ENCODE peak calls at places on chromosome 20, in nine cellular contexts. One of them, this sample, is unnamed.

GRCh38 chr20:46282669-46283068 is 25.6 kb downstream of the CDH22 start:
- DNase-seq in mesendoderm: no peak
- DNase-seq in A549: no peak
- DNase-seq in GM23248: no peak
- DNase-seq in hepatocyte: no peak
- DNase-seq in neuronal stem cell: peak; percentile 17
- DNase-seq in HepG2: no peak
- DNase-seq in mammary epithelial cell: no peak
- DNase-seq in PC-3: no peak
- DNase-seq in this sample: no peak

GRCh38 chr20:47674686-47675085 is 110.6 kb downstream of the SULF2 start:
- DNase-seq in mesendoderm: no peak
- DNase-seq in A549: no peak
- DNase-seq in GM23248: no peak
- DNase-seq in hepatocyte: no peak
- DNase-seq in neuronal stem cell: no peak
- DNase-seq in HepG2: no peak
- DNase-seq in mammary epithelial cell: no peak
- DNase-seq in PC-3: no peak
- DNase-seq in this sample: no peak

GRCh38 chr20:46202758-46203509 is 84.8 kb downstream of the CD40 start:
- DNase-seq in mesendoderm: no peak
- DNase-seq in A549: no peak
- DNase-seq in GM23248: peak; percentile 10
- DNase-seq in hepatocyte: no peak
- DNase-seq in neuronal stem cell: no peak
- DNase-seq in HepG2: no peak
- DNase-seq in mammary epithelial cell: no peak
- DNase-seq in PC-3: no peak
- DNase-seq in this sample: no peak

GRCh38 chr20:50372770-50373088 is 137.5 kb upstream of the PTPN1 start:
- DNase-seq in mesendoderm: peak; percentile 51
- DNase-seq in A549: peak; percentile 77
- DNase-seq in GM23248: no peak
- DNase-seq in hepatocyte: peak; percentile 45
- DNase-seq in neuronal stem cell: no peak
- DNase-seq in HepG2: peak; percentile 80
- DNase-seq in mammary epithelial cell: peak; percentile 28
- DNase-seq in PC-3: peak; percentile 78
- DNase-seq in this sample: peak; percentile 7

GRCh38 chr20:13671500-13672288 is 33.0 kb upstream of the TASP1 start:
- DNase-seq in mesendoderm: no peak
- DNase-seq in A549: no peak
- DNase-seq in GM23248: peak; percentile 94
- DNase-seq in hepatocyte: no peak
- DNase-seq in neuronal stem cell: no peak
- DNase-seq in HepG2: no peak
- DNase-seq in mammary epithelial cell: peak; percentile 41
- DNase-seq in PC-3: peak; percentile 33
- DNase-seq in this sample: peak; percentile 88

GRCh38 chr20:62704341-62704948 is 4.2 kb upstream of the NTSR1 start:
- DNase-seq in mesendoderm: no peak
- DNase-seq in A549: peak; percentile 65
- DNase-seq in GM23248: peak; percentile 92
- DNase-seq in hepatocyte: peak; percentile 87
- DNase-seq in neuronal stem cell: no peak
- DNase-seq in HepG2: peak; percentile 67
- DNase-seq in mammary epithelial cell: peak; percentile 97
- DNase-seq in PC-3: peak; percentile 99
- DNase-seq in this sample: peak; percentile 86

GRCh38 chr20:58142843-58143185 is 85.6 kb downstream of the ANKRD60 start:
- DNase-seq in mesendoderm: no peak
- DNase-seq in A549: no peak
- DNase-seq in GM23248: no peak
- DNase-seq in hepatocyte: no peak
- DNase-seq in neuronal stem cell: no peak
- DNase-seq in HepG2: no peak
- DNase-seq in mammary epithelial cell: no peak
- DNase-seq in PC-3: no peak
- DNase-seq in this sample: no peak

GRCh38 chr20:57581202-57582028 is 20.5 kb downstream of the PCK1 start:
- DNase-seq in mesendoderm: no peak
- DNase-seq in A549: no peak
- DNase-seq in GM23248: no peak
- DNase-seq in hepatocyte: no peak
- DNase-seq in neuronal stem cell: no peak
- DNase-seq in HepG2: no peak
- DNase-seq in mammary epithelial cell: no peak
- DNase-seq in PC-3: no peak
- DNase-seq in this sample: no peak

GRCh38 chr20:59295531-59295930 is 4.9 kb upstream of the EDN3 start:
- DNase-seq in mesendoderm: no peak
- DNase-seq in A549: no peak
- DNase-seq in GM23248: no peak
- DNase-seq in hepatocyte: no peak
- DNase-seq in neuronal stem cell: no peak
- DNase-seq in HepG2: no peak
- DNase-seq in mammary epithelial cell: no peak
- DNase-seq in PC-3: no peak
- DNase-seq in this sample: no peak

GRCh38 chr20:61251529-61252393 is at the start of gene CDH4:
- DNase-seq in mesendoderm: peak; percentile 42
- DNase-seq in A549: peak; percentile 41
- DNase-seq in GM23248: peak; percentile 31
- DNase-seq in hepatocyte: peak; percentile 57
- DNase-seq in neuronal stem cell: no peak
- DNase-seq in HepG2: no peak
- DNase-seq in mammary epithelial cell: peak; percentile 53
- DNase-seq in PC-3: no peak
- DNase-seq in this sample: no peak

GRCh38 chr20:59835448-59836395 is 97.7 kb downstream of the SYCP2 start:
- DNase-seq in mesendoderm: peak; percentile 49
- DNase-seq in A549: no peak
- DNase-seq in GM23248: peak; percentile 41
- DNase-seq in hepatocyte: peak; percentile 80
- DNase-seq in neuronal stem cell: peak; percentile 49
- DNase-seq in HepG2: no peak
- DNase-seq in mammary epithelial cell: peak; percentile 68
- DNase-seq in PC-3: peak; percentile 91
- DNase-seq in this sample: peak; percentile 26

GRCh38 chr20:56875052-56875663 is 246.1 kb downstream of the TFAP2C start:
- DNase-seq in mesendoderm: peak; percentile 62
- DNase-seq in A549: peak; percentile 65
- DNase-seq in GM23248: peak; percentile 88
- DNase-seq in hepatocyte: peak; percentile 82
- DNase-seq in neuronal stem cell: no peak
- DNase-seq in HepG2: no peak
- DNase-seq in mammary epithelial cell: peak; percentile 91
- DNase-seq in PC-3: peak; percentile 99
- DNase-seq in this sample: peak; percentile 63

GRCh38 chr20:23928788-23929187 is 49.2 kb upstream of the CST5 start:
- DNase-seq in mesendoderm: peak; percentile 10
- DNase-seq in A549: no peak
- DNase-seq in GM23248: no peak
- DNase-seq in hepatocyte: no peak
- DNase-seq in neuronal stem cell: no peak
- DNase-seq in HepG2: no peak
- DNase-seq in mammary epithelial cell: no peak
- DNase-seq in PC-3: peak; percentile 41
- DNase-seq in this sample: no peak

GRCh38 chr20:17498181-17498580 is 33.0 kb downstream of the BFSP1 start:
- DNase-seq in mesendoderm: no peak
- DNase-seq in A549: no peak
- DNase-seq in GM23248: peak; percentile 77
- DNase-seq in hepatocyte: no peak
- DNase-seq in neuronal stem cell: no peak
- DNase-seq in HepG2: no peak
- DNase-seq in mammary epithelial cell: peak; percentile 58
- DNase-seq in PC-3: peak; percentile 19
- DNase-seq in this sample: no peak

GRCh38 chr20:3696200-3696599 is 14.4 kb upstream of the ADAM33 start:
- DNase-seq in mesendoderm: peak; percentile 40
- DNase-seq in A549: no peak
- DNase-seq in GM23248: peak; percentile 9
- DNase-seq in hepatocyte: no peak
- DNase-seq in neuronal stem cell: no peak
- DNase-seq in HepG2: no peak
- DNase-seq in mammary epithelial cell: no peak
- DNase-seq in PC-3: peak; percentile 57
- DNase-seq in this sample: no peak

GRCh38 chr20:371755-372542 is 8.6 kb upstream of the TRIB3 start:
- DNase-seq in mesendoderm: peak; percentile 69
- DNase-seq in A549: peak; percentile 84
- DNase-seq in GM23248: peak; percentile 85
- DNase-seq in hepatocyte: peak; percentile 89
- DNase-seq in neuronal stem cell: no peak
- DNase-seq in HepG2: peak; percentile 99
- DNase-seq in mammary epithelial cell: peak; percentile 50
- DNase-seq in PC-3: peak; percentile 98
- DNase-seq in this sample: peak; percentile 54

GRCh38 chr20:33443512-33444239 is at the start of gene SNTA1:
- DNase-seq in mesendoderm: peak; percentile 95
- DNase-seq in A549: peak; percentile 84
- DNase-seq in GM23248: peak; percentile 87
- DNase-seq in hepatocyte: peak; percentile 98
- DNase-seq in neuronal stem cell: peak; percentile 89
- DNase-seq in HepG2: peak; percentile 92
- DNase-seq in mammary epithelial cell: peak; percentile 73
- DNase-seq in PC-3: peak; percentile 83
- DNase-seq in this sample: peak; percentile 41

GRCh38 chr20:3716195-3716834 is 3.9 kb upstream of the SIGLEC1 start:
- DNase-seq in mesendoderm: peak; percentile 80
- DNase-seq in A549: peak; percentile 74
- DNase-seq in GM23248: peak; percentile 66
- DNase-seq in hepatocyte: peak; percentile 73
- DNase-seq in neuronal stem cell: peak; percentile 51
- DNase-seq in HepG2: peak; percentile 65
- DNase-seq in mammary epithelial cell: peak; percentile 16
- DNase-seq in PC-3: peak; percentile 64
- DNase-seq in this sample: no peak

GRCh38 chr20:63747622-63748355 is 8.2 kb downstream of the SLC2A4RG start:
- DNase-seq in mesendoderm: no peak
- DNase-seq in A549: no peak
- DNase-seq in GM23248: no peak
- DNase-seq in hepatocyte: peak; percentile 4
- DNase-seq in neuronal stem cell: no peak
- DNase-seq in HepG2: no peak
- DNase-seq in mammary epithelial cell: no peak
- DNase-seq in PC-3: no peak
- DNase-seq in this sample: no peak
- H3K4me2 ChIP-seq in mesendoderm: no peak overlapping the region
- H3K4me2 ChIP-seq in A549: no peak overlapping the region
- H3K4me2 ChIP-seq in GM23248: no peak overlapping the region
- H3K4me2 ChIP-seq in hepatocyte: no peak overlapping the region
- H3K4me2 ChIP-seq in neuronal stem cell: no peak overlapping the region
- H3K4me2 ChIP-seq in HepG2: peak overlapping the region; percentile 44
- H3K4me2 ChIP-seq in mammary epithelial cell: no peak overlapping the region
- H3K4me2 ChIP-seq in PC-3: no peak overlapping the region
- H3K4me2 ChIP-seq in this sample: no peak overlapping the region

DNA sequence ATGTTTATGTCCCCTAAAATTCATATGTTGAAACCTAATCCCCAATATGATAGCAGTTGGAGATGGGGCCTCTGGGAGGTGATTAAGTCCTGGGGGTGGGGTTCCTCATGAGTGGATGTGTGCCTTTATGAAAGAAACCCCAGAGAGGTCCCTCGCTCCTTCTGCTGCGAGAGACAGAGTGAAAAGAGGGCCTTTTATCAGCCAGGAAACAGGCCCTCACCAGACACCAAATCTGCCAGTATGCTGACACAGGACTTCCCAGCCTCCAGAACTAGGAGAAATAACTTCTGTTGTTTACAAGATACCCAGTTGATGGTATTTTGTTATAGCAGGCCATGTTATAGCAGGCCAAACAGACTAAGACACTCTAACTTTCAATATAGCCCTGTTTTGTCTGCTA is 100.9 kb upstream of the NFATC2 start:
- DNase-seq in mesendoderm: no peak
- DNase-seq in A549: no peak
- DNase-seq in GM23248: no peak
- DNase-seq in hepatocyte: no peak
- DNase-seq in neuronal stem cell: no peak
- DNase-seq in HepG2: no peak
- DNase-seq in mammary epithelial cell: no peak
- DNase-seq in PC-3: no peak
- DNase-seq in this sample: no peak
- H3K4me2 ChIP-seq in mesendoderm: no peak overlapping the region
- H3K4me2 ChIP-seq in A549: no peak overlapping the region
- H3K4me2 ChIP-seq in GM23248: no peak overlapping the region
- H3K4me2 ChIP-seq in hepatocyte: peak overlapping the region; percentile 20
- H3K4me2 ChIP-seq in neuronal stem cell: no peak overlapping the region
- H3K4me2 ChIP-seq in HepG2: no peak overlapping the region
- H3K4me2 ChIP-seq in mammary epithelial cell: no peak overlapping the region
- H3K4me2 ChIP-seq in PC-3: no peak overlapping the region
- H3K4me2 ChIP-seq in this sample: no peak overlapping the region

DNA sequence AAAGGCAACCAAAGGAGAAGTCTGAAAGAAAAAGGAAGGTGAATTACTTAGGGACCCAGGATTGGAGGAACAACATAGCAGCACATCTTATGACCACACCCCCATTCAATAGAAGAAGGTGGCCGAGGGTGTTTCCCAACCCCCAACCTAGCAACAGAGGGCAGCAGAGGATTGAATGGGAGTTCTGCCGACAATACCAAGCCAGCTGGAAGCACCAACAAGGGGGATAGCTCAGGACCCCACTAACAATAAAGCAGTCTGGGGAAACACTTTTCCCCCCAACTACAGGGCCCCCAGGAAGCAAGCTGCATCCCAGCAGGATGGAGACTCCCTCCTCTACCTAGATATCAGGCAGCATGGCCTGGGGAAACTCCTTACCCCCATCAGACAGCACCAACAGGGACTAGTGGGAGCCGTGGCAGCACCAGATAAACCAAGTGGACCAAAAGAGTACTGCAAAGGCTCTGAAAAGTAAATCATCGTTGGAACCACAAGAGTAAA is 67.7 kb downstream of the ZHX3 start:
- DNase-seq in mesendoderm: peak; percentile 90
- DNase-seq in A549: no peak
- DNase-seq in GM23248: peak; percentile 25
- DNase-seq in hepatocyte: peak; percentile 20
- DNase-seq in neuronal stem cell: peak; percentile 48
- DNase-seq in HepG2: peak; percentile 55
- DNase-seq in mammary epithelial cell: peak; percentile 23
- DNase-seq in PC-3: peak; percentile 25
- DNase-seq in this sample: peak; percentile 25
- H3K4me2 ChIP-seq in mesendoderm: peak overlapping the region; percentile 20
- H3K4me2 ChIP-seq in A549: no peak overlapping the region
- H3K4me2 ChIP-seq in GM23248: peak overlapping the region; percentile 69
- H3K4me2 ChIP-seq in hepatocyte: no peak overlapping the region
- H3K4me2 ChIP-seq in neuronal stem cell: peak overlapping the region; percentile 15
- H3K4me2 ChIP-seq in HepG2: no peak overlapping the region
- H3K4me2 ChIP-seq in mammary epithelial cell: peak overlapping the region; percentile 71
- H3K4me2 ChIP-seq in PC-3: peak overlapping the region; percentile 74
- H3K4me2 ChIP-seq in this sample: peak overlapping the region; percentile 67

DNA sequence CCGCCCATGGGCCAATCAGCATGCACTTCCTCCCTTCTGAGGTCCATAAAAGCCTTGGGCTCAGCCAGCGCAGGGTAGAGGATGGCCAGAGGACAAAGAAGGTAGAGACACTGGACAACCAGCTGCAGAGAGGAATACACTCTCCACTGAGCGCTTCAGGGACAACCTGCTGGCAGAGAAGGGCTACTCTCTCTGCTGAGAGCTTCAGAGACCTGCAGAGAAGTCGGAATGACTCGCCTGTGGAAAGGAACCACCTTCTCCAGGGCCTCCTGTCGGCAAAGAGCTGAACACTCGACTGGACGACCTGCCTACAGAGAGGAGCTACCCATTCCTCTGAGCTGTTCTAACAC is 31.4 kb upstream of the SLA2 start:
- DNase-seq in mesendoderm: no peak
- DNase-seq in A549: no peak
- DNase-seq in GM23248: no peak
- DNase-seq in hepatocyte: no peak
- DNase-seq in neuronal stem cell: no peak
- DNase-seq in HepG2: no peak
- DNase-seq in mammary epithelial cell: no peak
- DNase-seq in PC-3: no peak
- DNase-seq in this sample: no peak
- H3K4me2 ChIP-seq in mesendoderm: peak overlapping the region; percentile 39
- H3K4me2 ChIP-seq in A549: no peak overlapping the region
- H3K4me2 ChIP-seq in GM23248: no peak overlapping the region
- H3K4me2 ChIP-seq in hepatocyte: peak overlapping the region; percentile 90
- H3K4me2 ChIP-seq in neuronal stem cell: peak overlapping the region; percentile 65
- H3K4me2 ChIP-seq in HepG2: peak overlapping the region; percentile 25
- H3K4me2 ChIP-seq in mammary epithelial cell: no peak overlapping the region
- H3K4me2 ChIP-seq in PC-3: no peak overlapping the region
- H3K4me2 ChIP-seq in this sample: no peak overlapping the region